ENCODE peak calls at places on chromosome X, in five cellular contexts. L is K562, P is SK-N-SH, S is HCT116, O is HepG2. V is an unnamed sample.

GRCh38 chrX:6228720-6229119 is at the start of gene NLGN4X:
- DNase-seq in L (no peak), P (peak; percentile 45), S (no peak), O (no peak), V (no peak)

GRCh38 chrX:21985332-21985777 is 44.8 kb downstream of the SMS start:
- DNase-seq in L (peak; percentile 75), P (peak; percentile 80), S (peak; percentile 26), O (peak; percentile 62), V (peak; percentile 86)

GRCh38 chrX:54807524-54808108 is at the start of gene MAGED2:
- DNase-seq in L (peak; percentile 15), P (peak; percentile 62), S (no peak), O (no peak), V (peak; percentile 60)

GRCh38 chrX:68429216-68429615 is 4.1 kb downstream of the OPHN1 start:
- DNase-seq in L (no peak), P (no peak), S (no peak), O (no peak), V (no peak)

GRCh38 chrX:118062817-118063615 is 53.6 kb downstream of the KLHL13 start:
- DNase-seq in L (no peak), P (no peak), S (no peak), O (no peak), V (no peak)

GRCh38 chrX:15107367-15107988 is 162.4 kb downstream of the ASB9 start:
- DNase-seq in L (no peak), P (no peak), S (no peak), O (no peak), V (no peak)

GRCh38 chrX:79082886-79083285 is 61.6 kb upstream of the GPR174 start:
- DNase-seq in L (no peak), P (no peak), S (no peak), O (no peak), V (no peak)

GRCh38 chrX:48715876-48716502 is 19.5 kb downstream of the SUV39H1 start:
- DNase-seq in L (no peak), P (no peak), S (no peak), O (no peak), V (no peak)

GRCh38 chrX:70664726-70665125 is 220.1 kb downstream of the DLG3 start:
- DNase-seq in L (no peak), P (peak; percentile 13), S (peak; percentile 16), O (peak; percentile 19), V (peak; percentile 17)

GRCh38 chrX:99795495-99795894 is 614.6 kb downstream of the PCDH19 start:
- DNase-seq in L (no peak), P (no peak), S (no peak), O (no peak), V (no peak)

GRCh38 chrX:108736509-108737479 is at the start of gene IRS4:
- DNase-seq in L (no peak), P (peak; percentile 46), S (no peak), O (peak; percentile 32), V (peak; percentile 3)

GRCh38 chrX:17643528-17643927 is 93.8 kb upstream of the SCML1 start:
- DNase-seq in L (no peak), P (no peak), S (no peak), O (no peak), V (no peak)

GRCh38 chrX:102746134-102746584 is 25.6 kb downstream of the GPRASP3 start:
- DNase-seq in L (no peak), P (peak; percentile 62), S (no peak), O (no peak), V (no peak)

GRCh38 chrX:34809096-34809495 is 133.5 kb upstream of the FAM47B start:
- DNase-seq in L (no peak), P (no peak), S (no peak), O (no peak), V (no peak)

GRCh38 chrX:2374086-2374485 is 126.7 kb downstream of the DHRSX start:
- DNase-seq in L (no peak), P (no peak), S (no peak), O (no peak), V (no peak)

GRCh38 chrX:65697173-65697572 is 29.7 kb downstream of the MSN start:
- DNase-seq in L (no peak), P (no peak), S (no peak), O (no peak), V (no peak)

GRCh38 chrX:141642979-141643378 is 53.5 kb downstream of the SPANXA2 start:
- DNase-seq in L (no peak), P (no peak), S (no peak), O (no peak), V (no peak)

GRCh38 chrX:45329217-45329616 is 128.5 kb upstream of the DIPK2B start:
- DNase-seq in L (no peak), P (no peak), S (peak; percentile 12), O (no peak), V (no peak)

GRCh38 chrX:2921193-2921592 is 7.9 kb downstream of the ARSD start:
- DNase-seq in L (no peak), P (no peak), S (no peak), O (no peak), V (no peak)

GRCh38 chrX:155143959-155144548 is 72.2 kb upstream of the VBP1 start:
- DNase-seq in L (no peak), P (no peak), S (no peak), O (no peak), V (no peak)

GRCh38 chrX:107673933-107674479 is 45.7 kb downstream of the PRPS1 start:
- DNase-seq in L (peak; percentile 56), P (no peak), S (no peak), O (no peak), V (no peak)

GRCh38 chrX:155127940-155128339 is 56.6 kb downstream of the BRCC3 start:
- DNase-seq in L (no peak), P (no peak), S (no peak), O (no peak), V (no peak)

GRCh38 chrX:2351999-2352995 is 148.5 kb downstream of the DHRSX start:
- DNase-seq in L (peak; percentile 40), P (no peak), S (no peak), O (no peak), V (no peak)

GRCh38 chrX:45351478-45351877 is 150.8 kb upstream of the DIPK2B start:
- DNase-seq in L (no peak), P (no peak), S (no peak), O (no peak), V (no peak)

GRCh38 chrX:46263494-46263893 is 281.7 kb downstream of the ZNF674 start:
- DNase-seq in L (no peak), P (no peak), S (peak; percentile 40), O (no peak), V (no peak)

GRCh38 chrX:149510386-149510785 is 5.3 kb upstream of the IDS start:
- DNase-seq in L (peak; percentile 14), P (no peak), S (no peak), O (no peak), V (no peak)

GRCh38 chrX:101410461-101410860 is 2.4 kb downstream of the HNRNPH2 start:
- DNase-seq in L (no peak), P (no peak), S (no peak), O (no peak), V (no peak)
- TF ChIP-seq JUND in L (no peak), P (no peak), S (no peak), O (no peak), V (no peak)

GRCh38 chrX:110145854-110146253 is 142.9 kb downstream of the TMEM164 start:
- DNase-seq in L (peak; percentile 25), P (peak; percentile 23), S (no peak), O (no peak), V (peak; percentile 9)
- TF ChIP-seq JUND in L (no peak), P (no peak), S (no peak), O (no peak), V (no peak)

GRCh38 chrX:476724-477075 is 90.0 kb upstream of the PPP2R3B start:
- DNase-seq in L (no peak), P (no peak), S (no peak), O (no peak), V (no peak)

GRCh38 chrX:477441-478012 is 90.8 kb upstream of the PPP2R3B start:
- DNase-seq in L (no peak), P (no peak), S (no peak), O (no peak), V (no peak)

GRCh38 chrX:479273-479981 is 92.7 kb upstream of the PPP2R3B start:
- DNase-seq in L (no peak), P (no peak), S (no peak), O (no peak), V (no peak)

GRCh38 chrX:480861-481417 is 94.2 kb upstream of the PPP2R3B start:
- DNase-seq in L (no peak), P (no peak), S (no peak), O (no peak), V (no peak)

GRCh38 chrX:475926-476723 is 89.4 kb upstream of the PPP2R3B start:
- DNase-seq in L (no peak), P (no peak), S (no peak), O (no peak), V (no peak)
- TF ChIP-seq JUND in L (peak; percentile 77), P (no peak), S (no peak), O (no peak), V (no peak)

GRCh38 chrX:73562458-73562857 is 539 bp upstream of the CHIC1 start:
- DNase-seq in L (no peak), P (no peak), S (no peak), O (no peak), V (peak; percentile 1)

GRCh38 chrX:73561791-73562190 is 1.2 kb upstream of the CHIC1 start:
- DNase-seq in L (no peak), P (no peak), S (no peak), O (no peak), V (no peak)

GRCh38 chrX:73562986-73563739 is at the start of gene CHIC1:
- DNase-seq in L (peak; percentile 73), P (peak; percentile 82), S (no peak), O (no peak), V (peak; percentile 68)

GRCh38 chrX:73563740-73564073 is 710 bp downstream of the CHIC1 start:
- DNase-seq in L (no peak), P (no peak), S (no peak), O (no peak), V (peak; percentile 27)
- TF ChIP-seq JUND in L (no peak), P (no peak), S (no peak), O (no peak), V (no peak)

V was measured in T47D.